ENCODE peak calls at places on chromosome 11, in four cellular contexts. W is K562, S is H1, E is GM12878. X is an unnamed sample. For H3K9me3, the result is how much of the 10 kb centered on the place peaks cover.

GRCh38 chr11:86940122-86940777 is 14.9 kb downstream of the FZD4 start:
- DNase-seq in E (no peak), S (no peak), W (peak), X (no peak)

GRCh38 chr11:125062931-125063428 is at the start of gene SLC37A2:
- DNase-seq in E (peak), S (no peak), W (no peak), X (no peak)

GRCh38 chr11:126485021-126485781 is 129.7 kb downstream of the ST3GAL4 start:
- DNase-seq in S (no peak), E (no peak), W (no peak), X (no peak)

GRCh38 chr11:132055296-132055695 is 684.9 kb downstream of the NTM start:
- DNase-seq in S (no peak), W (no peak), E (no peak), X (no peak)

GRCh38 chr11:30128269-30128932 is 102.4 kb upstream of the FSHB start:
- DNase-seq in E (no peak), W (peak), S (no peak), X (peak)

GRCh38 chr11:2923446-2924375 is 5.5 kb downstream of the PHLDA2 start:
- DNase-seq in S (no peak), E (no peak), W (no peak), X (no peak)

GRCh38 chr11:18618341-18619025 is 15.7 kb downstream of the SPTY2D1 start:
- DNase-seq in E (no peak), W (no peak), S (no peak), X (no peak)

GRCh38 chr11:119380816-119381185 is 689 bp downstream of the USP2 start:
- DNase-seq in S (no peak), E (no peak), W (no peak), X (no peak)

GRCh38 chr11:91133361-91133760 is 910.5 kb upstream of the CHORDC1 start:
- DNase-seq in S (no peak), W (no peak), E (no peak), X (no peak)

GRCh38 chr11:86636275-86636674 is 36.1 kb downstream of the ME3 start:
- DNase-seq in W (no peak), S (no peak), E (no peak), X (no peak)

GRCh38 chr11:10418259-10418949 is 36.7 kb upstream of the AMPD3 start:
- DNase-seq in S (no peak), E (no peak), W (no peak), X (no peak)

GRCh38 chr11:78860720-78861422 is 286.2 kb upstream of the NARS2 start:
- DNase-seq in E (no peak), S (no peak), W (peak), X (no peak)

GRCh38 chr11:117026593-117027330 is 71.5 kb downstream of the SIK3 start:
- DNase-seq in E (no peak), S (no peak), W (no peak), X (peak)

GRCh38 chr11:13963169-13963948 is 836 bp downstream of the SPON1 start:
- DNase-seq in S (no peak), E (no peak), W (no peak), X (no peak)

GRCh38 chr11:44747339-44747738 is 20.6 kb downstream of the TSPAN18 start:
- DNase-seq in E (no peak), W (no peak), S (no peak), X (no peak)

GRCh38 chr11:61828629-61829407 is 718 bp downstream of the FADS2 start:
- DNase-seq in E (no peak), S (no peak), W (no peak), X (no peak)

GRCh38 chr11:127859941-127860354 is 727.4 kb downstream of the ETS1 start:
- DNase-seq in W (no peak), E (no peak), S (no peak), X (no peak)

GRCh38 chr11:133942594-133942993 is 14.2 kb downstream of the IGSF9B start:
- DNase-seq in W (no peak), S (no peak), E (no peak), X (no peak)

GRCh38 chr11:133938166-133938565 is 18.6 kb downstream of the IGSF9B start:
- DNase-seq in S (no peak), W (no peak), E (no peak), X (no peak)

GRCh38 chr11:133939558-133939957 is 17.2 kb downstream of the IGSF9B start:
- DNase-seq in W (no peak), E (no peak), S (no peak), X (no peak)

GRCh38 chr11:133941546-133941945 is 15.2 kb downstream of the IGSF9B start:
- DNase-seq in E (no peak), S (no peak), W (no peak), X (no peak)

DNA sequence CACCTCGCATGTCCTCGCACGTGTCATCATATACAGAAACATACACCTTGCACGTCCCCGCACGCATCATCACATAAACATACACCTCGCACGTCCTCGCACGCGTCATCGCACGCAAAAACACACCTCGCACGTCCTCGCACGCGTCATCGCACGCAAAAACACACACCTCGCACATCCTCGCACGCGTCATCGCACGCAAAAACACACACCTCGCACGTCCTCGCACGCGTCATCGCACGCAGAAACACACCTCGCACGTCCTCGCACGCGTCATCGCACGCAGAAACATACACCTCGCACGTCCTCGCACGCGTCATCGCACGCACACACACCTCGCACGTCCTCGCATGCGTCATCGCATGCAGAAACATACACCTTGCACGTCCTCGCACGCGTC is 16.7 kb downstream of the IGSF9B start:
- DNase-seq in W (no peak), S (no peak), E (no peak), X (no peak)
- H3K9me3 ChIP-seq in W (under half), S (under half), E (under half), X (under half)

GRCh38 chr11:93034640-93035039 is 65.2 kb downstream of the MTNR1B start:
- DNase-seq in S (no peak), W (no peak), E (no peak), X (no peak)
- TF ChIP-seq EGR1 in S (no peak), W (no peak), E (no peak), X (no peak)

GRCh38 chr11:96200243-96200642 is 142.8 kb downstream of the MAML2 start:
- DNase-seq in S (no peak), W (no peak), E (no peak), X (no peak)

GRCh38 chr11:96197221-96197620 is 145.8 kb downstream of the MAML2 start:
- DNase-seq in S (no peak), W (no peak), E (no peak), X (no peak)

GRCh38 chr11:96197801-96198465 is 145.1 kb downstream of the MAML2 start:
- DNase-seq in W (no peak), E (no peak), S (no peak), X (no peak)

GRCh38 chr11:96198466-96198808 is 144.6 kb downstream of the MAML2 start:
- DNase-seq in S (no peak), E (no peak), W (no peak), X (no peak)

GRCh38 chr11:96199563-96200025 is 143.4 kb downstream of the MAML2 start:
- DNase-seq in S (no peak), W (no peak), E (no peak), X (no peak)
- H3K9me3 ChIP-seq in S (under half), W (under half), E (under half), X (under half)

GRCh38 chr11:120511804-120512726 is 517 bp downstream of the GRIK4 start:
- DNase-seq in W (no peak), S (no peak), E (no peak), X (no peak)
- TF ChIP-seq EGR1 in W (no peak), S (no peak), E (no peak), X (no peak)

GRCh38 chr11:71059662-71060061 is 192.7 kb downstream of the SHANK2 start:
- DNase-seq in E (no peak), W (no peak), S (no peak), X (no peak)
- H3K9me3 ChIP-seq in E (under half), W (under half), S (under half), X (under half)

GRCh38 chr11:69799582-69799981 is 19.6 kb downstream of the FGF3 start:
- DNase-seq in S (no peak), W (peak), E (no peak), X (peak)
- TF ChIP-seq EGR1 in S (no peak), W (no peak), E (no peak), X (no peak)

GRCh38 chr11:48669146-48669545 is 180.6 kb downstream of the OR4A47 start:
- DNase-seq in S (no peak), W (no peak), E (no peak), X (no peak)
- H3K9me3 ChIP-seq in S (under half), W (under half), E (under half), X (under half)

DNA sequence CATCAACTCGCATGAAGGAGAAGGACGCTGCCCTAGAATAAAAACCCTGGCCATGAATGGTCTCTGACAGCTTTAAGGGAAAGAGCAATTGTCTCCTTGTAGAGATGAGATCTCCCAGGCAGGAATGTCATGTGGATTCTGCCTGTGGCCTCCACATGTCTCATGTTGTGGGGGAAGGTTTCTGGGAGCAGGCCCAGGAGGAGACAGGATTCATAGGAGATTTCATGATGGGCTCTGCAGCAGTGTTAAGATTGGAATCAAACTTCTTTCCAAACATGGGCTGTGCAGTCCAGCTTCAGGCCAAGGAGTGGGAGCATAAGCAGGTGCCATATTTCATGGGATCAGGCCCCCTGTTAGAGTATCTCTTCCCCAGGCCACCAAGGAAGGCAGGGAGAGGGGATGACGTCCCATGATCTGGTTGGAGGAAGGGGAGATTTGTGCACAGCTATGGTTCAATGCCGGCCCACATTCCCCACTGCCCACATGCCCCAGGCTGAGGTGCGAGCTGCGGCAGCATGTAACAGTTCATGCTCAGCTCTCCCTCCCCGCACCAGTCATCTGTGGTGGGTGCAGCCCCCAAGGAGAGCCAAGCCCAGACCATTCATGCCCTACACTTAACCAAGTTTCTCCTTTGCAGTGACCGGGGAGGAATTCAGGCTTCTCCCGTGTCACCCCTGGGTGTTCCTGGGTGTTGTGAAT is 42.5 kb downstream of the LMO1 start:
- DNase-seq in S (no peak), W (no peak), E (no peak), X (no peak)
- TF ChIP-seq EGR1 in S (no peak), W (no peak), E (no peak), X (no peak)